ENCODE peak calls at places on chromosomes 11 and 22, in nine cellular contexts. One of them, this sample, is unnamed.
A peak's percentile ranks its signal among the peaks of the same experiment; 100 is the strongest.

GRCh38 chr11:130407978-130408377 is 20.4 kb downstream of the ADAMTS8 start:
- DNase-seq in tibial nerve: no peak
- DNase-seq in A549: peak; percentile 14
- DNase-seq in upper lobe of left lung: no peak
- DNase-seq in ovary: no peak
- DNase-seq in transverse colon: peak; percentile 47
- DNase-seq in K562: no peak
- DNase-seq in stomach: no peak
- DNase-seq in HepG2: no peak
- DNase-seq in this sample: peak; percentile 95

GRCh38 chr11:129701706-129702105 is 113.9 kb upstream of the TMEM45B start:
- DNase-seq in A549: no peak
- DNase-seq in transverse colon: no peak
- DNase-seq in ovary: no peak
- DNase-seq in upper lobe of left lung: no peak
- DNase-seq in stomach: no peak
- DNase-seq in HepG2: no peak
- DNase-seq in K562: no peak
- DNase-seq in tibial nerve: no peak
- DNase-seq in this sample: no peak

GRCh38 chr11:122879785-122880184 is 2.8 kb upstream of the JHY start:
- DNase-seq in HepG2: no peak
- DNase-seq in A549: peak; percentile 10
- DNase-seq in tibial nerve: no peak
- DNase-seq in K562: no peak
- DNase-seq in upper lobe of left lung: no peak
- DNase-seq in ovary: no peak
- DNase-seq in stomach: no peak
- DNase-seq in transverse colon: no peak
- DNase-seq in this sample: no peak

GRCh38 chr22:39956932-39957664 is 3.1 kb upstream of the TMA7B start:
- DNase-seq in upper lobe of left lung: no peak
- DNase-seq in K562: no peak
- DNase-seq in A549: no peak
- DNase-seq in HepG2: no peak
- DNase-seq in tibial nerve: no peak
- DNase-seq in ovary: no peak
- DNase-seq in transverse colon: no peak
- DNase-seq in stomach: no peak
- DNase-seq in this sample: no peak

GRCh38 chr11:64577202-64577601 is 13.8 kb upstream of the SLC22A12 start:
- DNase-seq in ovary: no peak
- DNase-seq in HepG2: no peak
- DNase-seq in upper lobe of left lung: no peak
- DNase-seq in stomach: no peak
- DNase-seq in K562: no peak
- DNase-seq in tibial nerve: no peak
- DNase-seq in A549: no peak
- DNase-seq in transverse colon: no peak
- DNase-seq in this sample: peak; percentile 2

GRCh38 chr22:30871391-30872281 is 96.9 kb downstream of the MORC2 start:
- DNase-seq in K562: no peak
- DNase-seq in A549: no peak
- DNase-seq in stomach: no peak
- DNase-seq in tibial nerve: no peak
- DNase-seq in ovary: peak; percentile 9
- DNase-seq in HepG2: no peak
- DNase-seq in transverse colon: peak; percentile 3
- DNase-seq in upper lobe of left lung: no peak
- DNase-seq in this sample: peak; percentile 40

GRCh38 chr11:96205460-96205809 is 137.6 kb downstream of the MAML2 start:
- DNase-seq in ovary: no peak
- DNase-seq in K562: no peak
- DNase-seq in A549: no peak
- DNase-seq in upper lobe of left lung: no peak
- DNase-seq in tibial nerve: no peak
- DNase-seq in stomach: no peak
- DNase-seq in HepG2: no peak
- DNase-seq in transverse colon: no peak
- DNase-seq in this sample: no peak

GRCh38 chr22:19799322-19800190 is 39.0 kb downstream of the TBX1 start:
- DNase-seq in transverse colon: no peak
- DNase-seq in ovary: no peak
- DNase-seq in A549: no peak
- DNase-seq in upper lobe of left lung: no peak
- DNase-seq in HepG2: no peak
- DNase-seq in stomach: no peak
- DNase-seq in tibial nerve: peak; percentile 71
- DNase-seq in K562: no peak
- DNase-seq in this sample: peak; percentile 75

DNA sequence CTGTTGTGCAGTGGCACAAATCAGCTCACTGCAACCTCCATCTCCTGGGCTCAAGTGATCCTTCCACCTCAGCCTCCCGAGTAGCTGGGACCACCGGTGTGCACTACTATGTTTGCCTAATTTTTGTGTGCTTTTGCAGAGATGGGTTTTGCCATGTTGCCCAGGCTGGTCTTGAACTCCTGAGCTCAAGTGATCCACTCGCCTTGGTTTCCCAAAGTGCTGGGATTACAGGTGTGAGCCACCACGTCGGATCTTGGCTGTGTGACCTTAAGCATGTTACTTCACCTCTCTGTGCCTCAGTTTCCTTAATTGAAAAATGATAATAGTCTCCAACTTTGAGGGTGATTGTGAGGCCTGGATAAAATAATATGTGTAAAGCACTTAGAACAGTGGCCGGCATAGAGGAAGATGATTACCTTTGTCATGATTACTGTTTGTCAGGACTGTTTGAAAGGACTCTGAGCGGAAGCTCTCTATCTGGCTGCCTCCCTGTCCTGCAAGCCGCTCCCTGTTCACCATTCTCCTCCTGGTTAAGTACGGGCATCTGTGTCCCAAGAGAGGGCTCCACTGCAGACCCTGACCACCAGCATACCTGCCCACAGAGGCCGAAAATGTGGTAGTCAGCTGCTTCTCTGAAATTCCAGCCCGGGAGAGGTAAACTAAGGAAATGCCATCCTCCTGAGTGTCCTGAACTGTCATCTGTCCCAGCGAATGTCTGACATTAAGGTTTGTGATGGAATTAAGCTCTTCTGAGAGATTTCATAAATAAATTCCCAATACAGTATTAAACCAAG is 73.6 kb downstream of the MICAL2 start:
- DNase-seq in HepG2: no peak
- DNase-seq in tibial nerve: no peak
- DNase-seq in A549: no peak
- DNase-seq in stomach: no peak
- DNase-seq in upper lobe of left lung: no peak
- DNase-seq in transverse colon: no peak
- DNase-seq in ovary: no peak
- DNase-seq in K562: no peak
- DNase-seq in this sample: no peak
- TF ChIP-seq POLR2A in HepG2: no peak
- TF ChIP-seq POLR2A in tibial nerve: no peak
- TF ChIP-seq POLR2A in A549: no peak
- TF ChIP-seq POLR2A in stomach: no peak
- TF ChIP-seq POLR2A in upper lobe of left lung: no peak
- TF ChIP-seq POLR2A in transverse colon: no peak
- TF ChIP-seq POLR2A in ovary: no peak
- TF ChIP-seq POLR2A in K562: no peak
- TF ChIP-seq POLR2A in this sample: no peak

GRCh38 chr11:120065876-120066275 is 72.0 kb downstream of the TRIM29 start:
- DNase-seq in A549: no peak
- DNase-seq in tibial nerve: no peak
- DNase-seq in upper lobe of left lung: no peak
- DNase-seq in HepG2: no peak
- DNase-seq in K562: no peak
- DNase-seq in stomach: no peak
- DNase-seq in ovary: no peak
- DNase-seq in transverse colon: no peak
- DNase-seq in this sample: no peak

GRCh38 chr11:120068114-120068573 is 69.8 kb downstream of the TRIM29 start:
- DNase-seq in HepG2: no peak
- DNase-seq in ovary: no peak
- DNase-seq in upper lobe of left lung: no peak
- DNase-seq in A549: no peak
- DNase-seq in tibial nerve: no peak
- DNase-seq in K562: no peak
- DNase-seq in stomach: no peak
- DNase-seq in transverse colon: no peak
- DNase-seq in this sample: no peak

GRCh38 chr11:120067361-120068113 is 70.4 kb downstream of the TRIM29 start:
- DNase-seq in upper lobe of left lung: no peak
- DNase-seq in tibial nerve: no peak
- DNase-seq in ovary: no peak
- DNase-seq in HepG2: no peak
- DNase-seq in stomach: no peak
- DNase-seq in transverse colon: no peak
- DNase-seq in A549: no peak
- DNase-seq in K562: no peak
- DNase-seq in this sample: no peak

GRCh38 chr11:120065176-120065575 is 72.7 kb downstream of the TRIM29 start:
- DNase-seq in transverse colon: no peak
- DNase-seq in K562: no peak
- DNase-seq in upper lobe of left lung: no peak
- DNase-seq in stomach: no peak
- DNase-seq in A549: no peak
- DNase-seq in HepG2: no peak
- DNase-seq in ovary: no peak
- DNase-seq in tibial nerve: no peak
- DNase-seq in this sample: no peak

DNA sequence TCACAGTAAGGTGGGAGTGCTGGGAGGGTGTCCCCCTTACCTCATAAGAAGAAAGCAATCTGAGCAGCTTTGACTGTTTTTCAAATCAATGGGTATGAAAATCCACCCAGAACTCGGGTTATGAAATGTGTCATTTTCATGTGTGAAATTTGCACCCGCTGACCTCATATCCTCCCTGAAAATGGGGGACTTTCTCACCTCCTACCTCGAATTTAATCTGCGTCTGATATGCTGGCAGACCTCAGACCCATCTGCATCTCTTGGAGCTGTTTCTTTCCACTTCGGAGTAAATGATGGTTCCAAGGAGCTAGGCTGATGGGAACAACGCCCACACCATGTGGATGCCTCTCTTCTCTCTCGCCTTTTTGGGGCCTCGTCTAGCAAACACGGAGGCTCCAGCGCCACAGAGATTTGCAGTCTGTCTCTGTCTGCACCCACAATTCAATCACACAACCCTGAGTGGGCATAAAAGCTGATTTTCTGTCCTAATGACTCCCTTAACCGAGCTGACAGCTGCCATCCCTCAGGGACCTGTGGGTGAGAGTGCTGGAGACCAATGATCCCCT is 71.1 kb downstream of the TRIM29 start:
- DNase-seq in ovary: no peak
- DNase-seq in stomach: no peak
- DNase-seq in A549: no peak
- DNase-seq in K562: no peak
- DNase-seq in tibial nerve: no peak
- DNase-seq in HepG2: no peak
- DNase-seq in upper lobe of left lung: no peak
- DNase-seq in transverse colon: no peak
- DNase-seq in this sample: no peak
- H3K4me3 ChIP-seq in ovary: no peak overlapping the region
- H3K4me3 ChIP-seq in stomach: no peak overlapping the region
- H3K4me3 ChIP-seq in A549: no peak overlapping the region
- H3K4me3 ChIP-seq in K562: no peak overlapping the region
- H3K4me3 ChIP-seq in tibial nerve: no peak overlapping the region
- H3K4me3 ChIP-seq in HepG2: no peak overlapping the region
- H3K4me3 ChIP-seq in upper lobe of left lung: no peak overlapping the region
- H3K4me3 ChIP-seq in transverse colon: no peak overlapping the region
- H3K4me3 ChIP-seq in this sample: no peak overlapping the region

GRCh38 chr22:17634696-17635095 is 3.9 kb upstream of the BCL2L13 start:
- DNase-seq in ovary: no peak
- DNase-seq in tibial nerve: no peak
- DNase-seq in transverse colon: no peak
- DNase-seq in stomach: no peak
- DNase-seq in upper lobe of left lung: no peak
- DNase-seq in K562: peak; percentile 49
- DNase-seq in A549: no peak
- DNase-seq in HepG2: no peak
- DNase-seq in this sample: no peak
- TF ChIP-seq EP300 in ovary: no peak
- TF ChIP-seq EP300 in tibial nerve: no peak
- TF ChIP-seq EP300 in transverse colon: no peak
- TF ChIP-seq EP300 in stomach: no peak
- TF ChIP-seq EP300 in upper lobe of left lung: no peak
- TF ChIP-seq EP300 in K562: no peak
- TF ChIP-seq EP300 in A549: no peak
- TF ChIP-seq EP300 in HepG2: no peak
- TF ChIP-seq EP300 in this sample: no peak

GRCh38 chr22:50507421-50507990 is at the start of gene LMF2:
- DNase-seq in ovary: peak; percentile 93
- DNase-seq in upper lobe of left lung: peak; percentile 91
- DNase-seq in A549: no peak
- DNase-seq in HepG2: peak; percentile 56
- DNase-seq in K562: no peak
- DNase-seq in tibial nerve: peak; percentile 83
- DNase-seq in transverse colon: peak; percentile 95
- DNase-seq in stomach: peak; percentile 94
- DNase-seq in this sample: peak; percentile 94

GRCh38 chr22:50506611-50507420 is 686 bp downstream of the LMF2 start:
- DNase-seq in tibial nerve: no peak
- DNase-seq in K562: peak; percentile 21
- DNase-seq in ovary: peak; percentile 55
- DNase-seq in upper lobe of left lung: no peak
- DNase-seq in stomach: no peak
- DNase-seq in transverse colon: no peak
- DNase-seq in HepG2: no peak
- DNase-seq in A549: no peak
- DNase-seq in this sample: peak; percentile 82

GRCh38 chr22:50505776-50506610 is 1.5 kb downstream of the LMF2 start:
- DNase-seq in A549: no peak
- DNase-seq in tibial nerve: no peak
- DNase-seq in upper lobe of left lung: no peak
- DNase-seq in transverse colon: no peak
- DNase-seq in HepG2: no peak
- DNase-seq in K562: no peak
- DNase-seq in stomach: no peak
- DNase-seq in ovary: no peak
- DNase-seq in this sample: peak; percentile 66

GRCh38 chr22:50508897-50509296 is 873 bp downstream of the NCAPH2 start:
- DNase-seq in A549: no peak
- DNase-seq in tibial nerve: no peak
- DNase-seq in stomach: no peak
- DNase-seq in K562: no peak
- DNase-seq in upper lobe of left lung: no peak
- DNase-seq in HepG2: no peak
- DNase-seq in transverse colon: no peak
- DNase-seq in ovary: no peak
- DNase-seq in this sample: no peak

DNA sequence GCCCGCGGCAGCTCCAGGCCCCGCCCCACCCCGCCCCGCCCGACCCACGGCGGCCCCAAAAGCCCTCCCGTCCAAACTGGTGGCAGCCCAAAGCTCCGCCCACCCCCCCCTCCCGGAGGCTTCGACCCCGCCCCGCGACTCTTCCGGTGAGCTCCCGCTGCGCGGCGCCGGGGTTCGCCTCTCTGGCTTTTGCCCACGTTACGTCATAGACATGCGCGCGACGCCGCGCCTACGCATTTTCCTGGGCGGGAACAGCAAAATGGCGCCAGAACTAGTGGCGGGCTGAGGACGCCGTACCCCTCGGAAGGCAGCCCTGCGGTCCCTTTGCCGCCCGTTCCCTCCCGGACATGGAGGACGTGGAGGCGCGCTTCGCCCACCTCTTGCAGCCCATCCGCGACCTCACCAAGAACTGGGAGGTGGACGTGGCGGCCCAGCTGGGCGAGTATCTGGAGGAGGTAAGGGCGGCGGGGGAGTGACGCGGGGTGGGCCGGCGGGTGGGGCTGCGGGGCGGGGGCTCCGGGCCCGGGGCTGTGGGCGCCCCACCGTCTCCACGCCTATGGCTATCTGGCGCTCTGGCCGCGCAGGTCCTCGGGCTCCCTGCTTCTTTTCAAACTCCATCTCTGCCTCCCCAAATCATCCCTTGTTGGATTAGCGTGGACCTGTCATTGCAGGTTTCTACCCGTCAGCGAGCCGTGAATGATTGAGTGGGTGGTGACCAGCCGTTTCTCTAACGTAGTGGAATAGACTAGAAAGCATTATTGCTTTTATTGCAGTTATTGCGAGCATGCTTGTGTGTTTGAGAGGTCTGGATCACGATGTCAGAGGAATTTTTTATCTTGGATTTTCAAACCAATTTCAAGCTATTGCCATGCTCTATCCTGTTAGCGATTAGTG is at the start of gene NCAPH2:
- DNase-seq in stomach: peak; percentile 98
- DNase-seq in A549: peak; percentile 94
- DNase-seq in ovary: peak; percentile 96
- DNase-seq in upper lobe of left lung: peak; percentile 94
- DNase-seq in tibial nerve: peak; percentile 90
- DNase-seq in transverse colon: peak; percentile 97
- DNase-seq in HepG2: peak; percentile 89
- DNase-seq in K562: peak; percentile 97
- DNase-seq in this sample: peak; percentile 98
- TF ChIP-seq POLR2A in stomach: peak; percentile 38
- TF ChIP-seq POLR2A in A549: peak; percentile 61
- TF ChIP-seq POLR2A in ovary: peak; percentile 94
- TF ChIP-seq POLR2A in upper lobe of left lung: no peak
- TF ChIP-seq POLR2A in tibial nerve: peak; percentile 84
- TF ChIP-seq POLR2A in transverse colon: peak; percentile 82
- TF ChIP-seq POLR2A in HepG2: peak; percentile 87
- TF ChIP-seq POLR2A in K562: peak; percentile 86
- TF ChIP-seq POLR2A in this sample: peak; percentile 41